ENCODE peak calls at places on chromosomes 11 and 22, in eight cellular contexts. O is cardiac muscle cell; Y is A549; G is left ventricle myocardium inferior; S is tibial nerve; A is fibroblast of lung; Z is CD8-positive, alpha-beta memory T cell; K is colonic mucosa. M is an unnamed sample. For H3K9me3, the result is how much of the 10 kb centered on the place peaks cover.

GRCh38 chr11:31487848-31488247 is 21.6 kb downstream of the IMMP1L start:
- DNase-seq in S (no peak), K (no peak), Y (no peak), A (peak), O (peak), Z (no peak), G (no peak), M (no peak)

GRCh38 chr11:8913961-8914660 is 3.1 kb downstream of the AKIP1 start:
- DNase-seq in G (no peak), S (no peak), Y (peak), O (peak), K (no peak), Z (peak), A (peak), M (no peak)

GRCh38 chr11:113147249-113147648 is 167.1 kb upstream of the TTC12 start:
- DNase-seq in G (no peak), K (no peak), Y (no peak), A (no peak), S (no peak), Z (no peak), O (peak), M (no peak)

GRCh38 chr22:27108425-27109114 is 451.2 kb downstream of the MIAT start:
- DNase-seq in Z (no peak), O (peak), A (peak), Y (no peak), G (no peak), S (peak), K (no peak), M (no peak)

GRCh38 chr11:128052912-128053641 is 534.3 kb downstream of the ETS1 start:
- DNase-seq in Z (no peak), Y (no peak), S (no peak), G (no peak), O (peak), A (peak), K (no peak), M (no peak)

GRCh38 chr11:85922367-85922766 is 67.2 kb downstream of the CCDC83 start:
- DNase-seq in Y (no peak), G (no peak), S (no peak), Z (no peak), K (no peak), O (no peak), A (no peak), M (no peak)

GRCh38 chr11:69101792-69102152 is 53.0 kb downstream of the TPCN2 start:
- DNase-seq in G (no peak), Z (no peak), Y (no peak), K (no peak), S (no peak), A (no peak), O (no peak), M (no peak)

GRCh38 chr11:131206671-131207070 is 163.7 kb upstream of the NTM start:
- DNase-seq in K (no peak), O (peak), Z (no peak), S (no peak), Y (no peak), G (no peak), A (peak), M (no peak)

GRCh38 chr11:131867457-131868257 is 497.2 kb downstream of the NTM start:
- DNase-seq in G (peak), S (peak), O (peak), A (peak), K (peak), Y (no peak), Z (no peak), M (no peak)

GRCh38 chr22:26646158-26646557 is 11.2 kb upstream of the MIAT start:
- DNase-seq in G (no peak), K (no peak), S (no peak), O (peak), Y (no peak), Z (no peak), A (peak), M (no peak)

GRCh38 chr22:27751277-27752070 is 50.1 kb downstream of the MN1 start:
- DNase-seq in G (no peak), Z (no peak), S (no peak), Y (no peak), K (no peak), O (no peak), A (no peak), M (no peak)

GRCh38 chr11:57425565-57426438 is 1.1 kb downstream of the SLC43A3 start:
- DNase-seq in A (peak), O (peak), Z (no peak), S (peak), G (peak), K (peak), Y (no peak), M (no peak)

GRCh38 chr11:119483881-119484371 is 61.0 kb upstream of the THY1 start:
- DNase-seq in O (no peak), Y (no peak), G (no peak), Z (no peak), K (no peak), S (no peak), A (no peak), M (no peak)

GRCh38 chr11:13717331-13717730 is 48.9 kb downstream of the FAR1 start:
- DNase-seq in O (peak), K (no peak), A (peak), S (no peak), Y (no peak), Z (no peak), G (no peak), M (no peak)

GRCh38 chr11:32088117-32088941 is 2.5 kb upstream of the RCN1 start:
- DNase-seq in O (peak), G (peak), K (peak), Y (no peak), S (peak), A (peak), Z (no peak), M (no peak)

GRCh38 chr11:67197606-67198005 is 68.7 kb upstream of the GRK2 start:
- DNase-seq in G (no peak), S (no peak), Z (no peak), Y (no peak), A (no peak), O (no peak), K (no peak), M (no peak)

GRCh38 chr11:65169164-65169641 is 830 bp upstream of the SPDYC start:
- DNase-seq in Y (no peak), K (no peak), Z (no peak), O (peak), A (peak), S (no peak), G (no peak), M (no peak)

GRCh38 chr11:86056262-86056911 is 12.5 kb downstream of the PICALM start:
- DNase-seq in O (no peak), K (no peak), G (no peak), A (no peak), Y (no peak), S (no peak), Z (no peak), M (no peak)

GRCh38 chr22:23530106-23530505 is 50.0 kb downstream of the IGLL1 start:
- DNase-seq in Z (no peak), G (no peak), S (no peak), K (no peak), Y (no peak), A (no peak), O (no peak), M (no peak)

GRCh38 chr11:404551-405264 is 10.1 kb downstream of the SIGIRR start:
- DNase-seq in Y (no peak), K (no peak), O (no peak), G (no peak), A (no peak), S (no peak), Z (no peak), M (no peak)

GRCh38 chr11:86116386-86116726 is 47.5 kb upstream of the PICALM start:
- DNase-seq in O (peak), Y (peak), A (peak), G (no peak), S (no peak), Z (peak), K (no peak), M (peak)

GRCh38 chr11:121669422-121669821 is 216.7 kb upstream of the SORL1-AS1 start:
- DNase-seq in A (no peak), K (no peak), G (no peak), O (no peak), Y (no peak), Z (no peak), S (no peak), M (no peak)

GRCh38 chr11:87574193-87574592 is 536.5 kb downstream of the TMEM135 start:
- DNase-seq in Y (no peak), S (no peak), Z (no peak), A (no peak), G (no peak), K (no peak), O (no peak), M (no peak)

GRCh38 chr11:47797633-47798032 is 30.5 kb upstream of the FNBP4 start:
- DNase-seq in A (peak), K (no peak), Y (no peak), S (no peak), G (no peak), O (peak), Z (no peak), M (no peak)

GRCh38 chr22:40547729-40548143 is 88.8 kb downstream of the MRTFA start:
- DNase-seq in O (peak), Y (no peak), G (no peak), A (peak), K (no peak), S (no peak), Z (no peak), M (no peak)

GRCh38 chr22:32080904-32081303 is 37.8 kb downstream of the SLC5A1 start:
- DNase-seq in O (peak), S (no peak), A (peak), Z (no peak), Y (peak), G (no peak), K (peak), M (no peak)

GRCh38 chr11:44309483-44310197 is at the start of gene ALX4:
- DNase-seq in Z (no peak), O (peak), S (no peak), A (peak), G (peak), K (no peak), Y (no peak), M (no peak)

GRCh38 chr11:115927823-115928329 is 423.7 kb upstream of the CADM1 start:
- DNase-seq in Y (no peak), S (no peak), O (no peak), A (no peak), G (no peak), Z (no peak), K (no peak), M (no peak)

GRCh38 chr11:2778630-2779498 is 79.1 kb upstream of the KCNQ1OT1 start:
- DNase-seq in G (peak), O (peak), K (peak), Z (peak), S (peak), Y (peak), A (peak), M (no peak)

GRCh38 chr11:67374571-67375276 is 1.3 kb upstream of the CLCF1 start:
- DNase-seq in S (no peak), O (no peak), Z (no peak), Y (peak), A (peak), K (no peak), G (no peak), M (no peak)

GRCh38 chr22:36311386-36312085 is 58.6 kb downstream of the APOL1 start:
- DNase-seq in A (peak), Z (no peak), K (no peak), G (no peak), Y (no peak), O (no peak), S (no peak), M (no peak)

GRCh38 chr11:66015094-66015881 is 3.5 kb downstream of the CST6 start:
- DNase-seq in S (no peak), Y (no peak), A (peak), K (no peak), G (peak), Z (no peak), O (peak), M (no peak)

GRCh38 chr22:21937821-21938070 is 14.9 kb downstream of the PPM1F start:
- DNase-seq in O (no peak), Z (no peak), Y (no peak), A (peak), G (peak), K (no peak), S (no peak), M (no peak)

GRCh38 chr22:48800036-48800885 is 1027.4 kb downstream of the BRD1 start:
- DNase-seq in Z (no peak), S (no peak), O (no peak), Y (no peak), K (no peak), A (no peak), G (no peak), M (no peak)

GRCh38 chr22:48803171-48803992 is 1024.3 kb downstream of the BRD1 start:
- DNase-seq in K (no peak), S (no peak), Y (no peak), A (no peak), G (no peak), Z (no peak), O (no peak), M (no peak)

GRCh38 chr22:48802576-48802975 is 1025.1 kb downstream of the BRD1 start:
- DNase-seq in Y (no peak), Z (no peak), S (no peak), O (no peak), A (no peak), K (no peak), G (no peak), M (no peak)

GRCh38 chr22:48799227-48799970 is 1028.3 kb downstream of the BRD1 start:
- DNase-seq in K (no peak), Y (no peak), G (no peak), O (no peak), S (no peak), A (no peak), Z (no peak), M (no peak)

GRCh38 chr22:48800886-48801607 is 1026.6 kb downstream of the BRD1 start:
- DNase-seq in A (no peak), O (no peak), Z (no peak), Y (no peak), K (no peak), S (no peak), G (no peak), M (no peak)
- H3K9me3 ChIP-seq in A (under half), O (under half), Z (under half), Y (under half), K (under half), S (under half), G (under half), M (under half)

DNA sequence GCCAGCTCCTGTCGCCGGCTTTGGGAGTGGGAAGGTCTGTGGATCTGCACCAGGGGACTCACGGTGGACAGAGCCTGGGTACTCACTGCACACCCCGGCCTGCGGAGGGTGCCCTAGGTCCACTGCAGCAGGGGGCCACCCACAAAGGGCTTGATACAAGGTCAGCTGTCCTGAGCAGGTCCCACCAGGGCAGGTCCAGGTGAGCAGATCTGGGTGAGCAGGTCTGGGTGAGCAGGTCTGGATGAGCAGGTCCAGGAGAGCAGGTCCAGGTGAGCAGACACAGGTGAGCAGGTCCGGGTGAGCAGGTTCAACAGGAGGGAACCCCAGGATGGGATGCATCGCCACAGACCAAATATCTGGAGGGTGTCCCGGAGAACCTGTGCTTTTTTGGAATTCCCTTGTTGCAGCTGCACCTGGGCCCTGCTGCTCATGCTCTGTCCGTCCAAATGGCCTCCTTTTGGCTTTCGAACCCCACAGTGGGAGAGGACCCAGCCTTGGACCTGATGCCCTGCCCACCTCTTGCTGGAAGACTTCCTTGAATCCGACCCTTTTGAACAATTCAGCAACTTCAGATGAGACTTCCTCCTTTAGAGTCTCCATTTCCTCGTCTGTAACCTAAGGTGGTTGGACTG is 485.3 kb downstream of the TBC1D22A start:
- DNase-seq in K (no peak), Y (no peak), Z (no peak), O (no peak), G (no peak), A (no peak), S (no peak), M (no peak)
- H3K9me3 ChIP-seq in K (under half), Y (under half), Z (under half), O (under half), G (under half), A (under half), S (under half), M (under half)

GRCh38 chr11:20661445-20661844 is 7.9 kb upstream of the NELL1 start:
- DNase-seq in G (no peak), K (no peak), O (no peak), Y (no peak), S (no peak), A (no peak), Z (no peak), M (no peak)

GRCh38 chr11:20661850-20662249 is 7.5 kb upstream of the NELL1 start:
- DNase-seq in O (no peak), G (no peak), S (no peak), K (no peak), Y (no peak), Z (no peak), A (no peak), M (no peak)

GRCh38 chr11:20658135-20658534 is 11.3 kb upstream of the NELL1 start:
- DNase-seq in S (no peak), Y (no peak), A (no peak), K (no peak), Z (no peak), G (no peak), O (no peak), M (no peak)
- H3K9me3 ChIP-seq in S (under half), Y (under half), A (under half), K (under half), Z (under half), G (under half), O (under half), M (under half)

GRCh38 chr11:35011944-35012343 is 95.5 kb downstream of the PDHX start:
- DNase-seq in S (no peak), Y (no peak), Z (no peak), G (no peak), O (no peak), K (no peak), A (no peak), M (no peak)

GRCh38 chr11:35010656-35011055 is 94.2 kb downstream of the PDHX start:
- DNase-seq in S (no peak), G (no peak), Y (no peak), Z (no peak), K (no peak), A (no peak), O (no peak), M (no peak)

GRCh38 chr11:35009191-35009940 is 92.9 kb downstream of the PDHX start:
- DNase-seq in G (no peak), Z (no peak), Y (peak), S (no peak), A (peak), K (peak), O (peak), M (no peak)

GRCh38 chr11:35011389-35011788 is 95.0 kb downstream of the PDHX start:
- DNase-seq in G (no peak), A (peak), K (no peak), Y (no peak), S (no peak), O (peak), Z (no peak), M (no peak)

GRCh38 chr11:35009941-35010337 is 93.5 kb downstream of the PDHX start:
- DNase-seq in Y (peak), Z (no peak), O (no peak), S (no peak), A (no peak), G (no peak), K (no peak), M (no peak)
- H3K9me3 ChIP-seq in Y (under half), Z (under half), O (under half), S (under half), A (under half), G (under half), K (under half), M (under half)

GRCh38 chr11:73942030-73942429 is 8.8 kb upstream of the DNAJB13 start:
- DNase-seq in G (no peak), S (no peak), Y (no peak), K (no peak), Z (no peak), A (no peak), O (no peak), M (no peak)

GRCh38 chr11:73944901-73945300 is 5.9 kb upstream of the DNAJB13 start:
- DNase-seq in O (no peak), A (no peak), Y (no peak), Z (no peak), S (no peak), G (no peak), K (no peak), M (no peak)

GRCh38 chr11:73944085-73944484 is 6.7 kb upstream of the DNAJB13 start:
- DNase-seq in O (no peak), Z (no peak), K (no peak), G (no peak), A (no peak), Y (no peak), S (no peak), M (no peak)

GRCh38 chr11:73939096-73939495 is 11.7 kb upstream of the DNAJB13 start:
- DNase-seq in O (no peak), A (peak), Y (no peak), Z (no peak), S (no peak), K (no peak), G (no peak), M (no peak)
- H3K9me3 ChIP-seq in O (under half), A (under half), Y (under half), Z (under half), S (under half), K (under half), G (under half), M (under half)